ENCODE peak calls at places on chromosomes 6 and 20, in ten cellular contexts. C, G, U, L, W, V, D, M, R and J are unnamed samples.
A peak's percentile ranks its signal among the peaks of the same experiment; 100 is the strongest.

GRCh38 chr6:20647585-20647984 is 113.3 kb downstream of the CDKAL1 start:
- DNase-seq in G (no peak), U (no peak), C (no peak), W (no peak), V (no peak), L (no peak), M (no peak), D (no peak), R (no peak), J (no peak)

GRCh38 chr6:82045965-82046756 is 201.4 kb downstream of the IBTK start:
- DNase-seq in G (peak; percentile 99), V (no peak), L (no peak), W (no peak), D (peak; percentile 82), U (no peak), C (no peak), R (no peak), M (no peak), J (no peak)

GRCh38 chr6:25462235-25462897 is 183.2 kb downstream of the CARMIL1 start:
- DNase-seq in V (no peak), C (no peak), L (no peak), G (no peak), R (no peak), U (no peak), W (no peak), D (no peak), M (no peak), J (no peak)

GRCh38 chr6:97293198-97293696 is 10.2 kb upstream of the MMS22L start:
- DNase-seq in V (no peak), M (no peak), W (no peak), C (no peak), R (no peak), L (no peak), U (no peak), G (peak; percentile 13), D (no peak), J (no peak)

GRCh38 chr6:24855389-24856245 is 56.9 kb upstream of the ARMH2 start:
- DNase-seq in G (peak; percentile 72), L (peak; percentile 55), M (peak; percentile 61), C (peak; percentile 21), U (peak; percentile 62), R (peak; percentile 58), D (peak; percentile 76), V (peak; percentile 78), W (peak; percentile 10), J (no peak)

GRCh38 chr6:11044712-11045167 is 635 bp upstream of the ELOVL2 start:
- DNase-seq in C (no peak), U (no peak), W (no peak), M (no peak), L (no peak), G (no peak), D (no peak), R (no peak), V (no peak), J (no peak)

GRCh38 chr20:6014957-6015356 is 38.9 kb downstream of the LRRN4 start:
- DNase-seq in M (no peak), L (no peak), G (no peak), C (no peak), U (no peak), R (no peak), V (no peak), D (no peak), W (no peak), J (no peak)

GRCh38 chr6:100479180-100480035 is 14.7 kb upstream of the SIM1 start:
- DNase-seq in C (no peak), U (no peak), W (no peak), M (no peak), G (peak; percentile 63), L (no peak), R (no peak), D (peak; percentile 43), V (no peak), J (no peak)

GRCh38 chr6:99330159-99330558 is 19.3 kb downstream of the FAXC start:
- DNase-seq in G (peak; percentile 61), R (peak; percentile 22), C (no peak), L (peak; percentile 45), U (peak; percentile 63), M (peak; percentile 41), D (peak; percentile 78), V (peak; percentile 64), W (no peak), J (peak; percentile 30)

GRCh38 chr20:43388267-43389081 is 69.2 kb upstream of the SRSF6 start:
- DNase-seq in U (no peak), G (no peak), V (peak; percentile 58), W (no peak), R (peak; percentile 75), C (no peak), L (no peak), D (no peak), M (no peak), J (peak; percentile 58)

GRCh38 chr6:157575436-157576145 is 194.6 kb downstream of the ZDHHC14 start:
- DNase-seq in L (no peak), V (no peak), G (no peak), W (no peak), U (no peak), R (no peak), M (no peak), D (no peak), C (no peak), J (no peak)

GRCh38 chr6:145842693-145843546 is 28.3 kb upstream of the FBXO30 start:
- DNase-seq in C (no peak), G (peak; percentile 22), D (peak; percentile 49), W (no peak), R (no peak), M (no peak), U (no peak), L (no peak), V (no peak), J (no peak)

GRCh38 chr20:59046862-59047261 is 4.3 kb upstream of the PRELID3B start:
- DNase-seq in U (no peak), W (no peak), R (no peak), D (no peak), V (no peak), M (no peak), G (no peak), C (no peak), L (no peak), J (no peak)

GRCh38 chr6:154993026-154993425 is 2.1 kb upstream of the TIAM2 start:
- DNase-seq in M (no peak), U (no peak), R (no peak), V (no peak), G (peak; percentile 64), L (no peak), W (no peak), C (no peak), D (peak; percentile 57), J (no peak)

GRCh38 chr6:16437095-16437494 is 198.7 kb downstream of the GMPR start:
- DNase-seq in D (no peak), V (no peak), M (no peak), U (peak; percentile 17), W (no peak), R (no peak), G (no peak), L (no peak), C (no peak), J (no peak)

GRCh38 chr6:29722773-29723665 is at the start of gene HLA-F:
- DNase-seq in D (peak; percentile 86), G (peak; percentile 99), W (peak; percentile 69), V (peak; percentile 91), M (peak; percentile 81), C (peak; percentile 31), R (peak; percentile 89), L (peak; percentile 51), U (peak; percentile 82), J (peak; percentile 85)

GRCh38 chr6:35686873-35687557 is 1.7 kb downstream of the FKBP5 start:
- DNase-seq in C (no peak), R (no peak), G (no peak), M (no peak), L (no peak), U (no peak), D (no peak), W (no peak), V (no peak), J (no peak)

GRCh38 chr6:108163644-108164536 is 1.9 kb upstream of the NR2E1 start:
- DNase-seq in G (no peak), R (no peak), M (peak; percentile 32), W (no peak), V (no peak), C (no peak), L (no peak), D (no peak), U (no peak), J (no peak)

GRCh38 chr6:80145509-80145908 is 39.0 kb downstream of the BCKDHB start:
- DNase-seq in D (no peak), V (no peak), G (no peak), C (no peak), U (no peak), M (no peak), L (no peak), W (no peak), R (no peak), J (no peak)

GRCh38 chr6:151670116-151670515 is 137.4 kb upstream of the ESR1 start:
- DNase-seq in G (no peak), U (no peak), R (no peak), L (no peak), D (no peak), W (no peak), C (no peak), V (no peak), M (no peak), J (no peak)

GRCh38 chr6:39439342-39440038 is 117.0 kb upstream of the KCNK16 start:
- DNase-seq in C (no peak), R (no peak), V (no peak), D (no peak), G (no peak), U (no peak), W (no peak), M (no peak), L (no peak), J (no peak)

GRCh38 chr6:89242574-89243330 is 25.6 kb upstream of the GABRR1 start:
- DNase-seq in U (no peak), W (no peak), D (peak; percentile 55), V (peak; percentile 7), G (peak; percentile 37), L (peak; percentile 8), M (peak; percentile 46), R (no peak), C (no peak), J (no peak)

GRCh38 chr6:78436335-78436734 is 431.0 kb upstream of the IRAK1BP1 start:
- DNase-seq in V (no peak), W (no peak), D (peak; percentile 56), L (no peak), M (no peak), G (peak; percentile 42), U (no peak), C (no peak), R (no peak), J (no peak)

GRCh38 chr6:140487586-140487985 is 1113.1 kb upstream of the CITED2 start:
- DNase-seq in C (no peak), U (no peak), G (no peak), W (no peak), M (no peak), R (no peak), V (no peak), D (peak; percentile 49), L (no peak), J (no peak)

GRCh38 chr6:135128268-135128914 is 52.7 kb upstream of the MYB start:
- DNase-seq in L (no peak), U (peak; percentile 68), R (no peak), M (no peak), C (no peak), D (no peak), G (no peak), W (no peak), V (no peak), J (no peak)

GRCh38 chr20:9156529-9157280 is 87.8 kb downstream of the PLCB4 start:
- DNase-seq in L (no peak), R (no peak), W (no peak), D (peak; percentile 40), V (no peak), M (no peak), C (no peak), G (no peak), U (no peak), J (no peak)

GRCh38 chr6:15255481-15256414 is 9.9 kb downstream of the JARID2 start:
- DNase-seq in W (no peak), L (no peak), G (no peak), C (no peak), D (no peak), U (no peak), V (no peak), R (no peak), M (no peak), J (no peak)

GRCh38 chr6:143333749-143334520 is 116.6 kb downstream of the ADAT2 start:
- DNase-seq in V (no peak), G (no peak), U (peak; percentile 16), W (no peak), R (no peak), M (no peak), L (no peak), D (no peak), C (no peak), J (no peak)